ENCODE peak calls at places on chromosomes 1 and 21, in six cellular contexts. X is T follicular helper cell; P is cardiac muscle cell; A is CD8-positive, alpha-beta memory T cell; E is SW480; C is NAMALWA. T is an unnamed sample.

GRCh38 chr1:172254521-172255222 is 165.8 kb upstream of the C1orf105 start:
- DNase-seq in X (no peak), P (peak; percentile 83), A (no peak), E (peak; percentile 34), C (no peak), T (no peak)

GRCh38 chr1:178500091-178500770 is 3.5 kb upstream of the CLEC20A start:
- DNase-seq in X (no peak), P (no peak), A (no peak), E (no peak), C (peak; percentile 33), T (no peak)

GRCh38 chr1:182671779-182672486 is 12.5 kb downstream of the RGS8 start:
- DNase-seq in X (no peak), P (no peak), A (no peak), E (no peak), C (peak; percentile 28), T (no peak)

GRCh38 chr1:13754510-13755103 is 54.6 kb downstream of the PRDM2 start:
- DNase-seq in X (no peak), P (no peak), A (no peak), E (no peak), C (no peak), T (no peak)

GRCh38 chr1:40067023-40067422 is 26.5 kb downstream of the CAP1 start:
- DNase-seq in X (no peak), P (peak; percentile 36), A (no peak), E (peak; percentile 7), C (no peak), T (no peak)

GRCh38 chr21:42337276-42337675 is 13.5 kb downstream of the TFF2 start:
- DNase-seq in X (no peak), P (no peak), A (no peak), E (no peak), C (no peak), T (no peak)

GRCh38 chr21:45049725-45050359 is 24.5 kb upstream of the ADARB1 start:
- DNase-seq in X (no peak), P (no peak), A (peak; percentile 30), E (no peak), C (no peak), T (no peak)

GRCh38 chr21:32371913-32372314 is 20.9 kb downstream of the URB1 start:
- DNase-seq in X (no peak), P (peak; percentile 86), A (no peak), E (no peak), C (no peak), T (no peak)

GRCh38 chr1:74733616-74734484 is 898 bp downstream of the TYW3 start:
- DNase-seq in X (peak; percentile 12), P (peak; percentile 81), A (peak; percentile 55), E (peak; percentile 79), C (peak; percentile 90), T (no peak)

GRCh38 chr1:43545686-43546387 is 15.2 kb downstream of the PTPRF start:
- DNase-seq in X (no peak), P (peak; percentile 73), A (no peak), E (peak; percentile 71), C (peak; percentile 44), T (no peak)

GRCh38 chr1:24541711-24542346 is 14.1 kb upstream of the NCMAP start:
- DNase-seq in X (no peak), P (no peak), A (no peak), E (no peak), C (no peak), T (peak; percentile 17)

GRCh38 chr1:145773423-145773822 is 50.5 kb downstream of the RNF115 start:
- DNase-seq in X (no peak), P (no peak), A (no peak), E (no peak), C (no peak), T (no peak)

GRCh38 chr1:7534061-7534825 is 236.9 kb upstream of the VAMP3 start:
- DNase-seq in X (no peak), P (no peak), A (peak; percentile 26), E (no peak), C (no peak), T (no peak)

GRCh38 chr1:236516929-236517704 is 6.7 kb upstream of the LGALS8 start:
- DNase-seq in X (peak; percentile 16), P (peak; percentile 86), A (peak; percentile 65), E (peak; percentile 80), C (no peak), T (peak; percentile 6)

GRCh38 chr1:229170778-229171505 is 100.0 kb upstream of the RAB4A start:
- DNase-seq in X (no peak), P (no peak), A (no peak), E (no peak), C (no peak), T (no peak)

GRCh38 chr1:204589409-204590038 is 73.3 kb downstream of the MDM4 start:
- DNase-seq in X (no peak), P (peak; percentile 15), A (no peak), E (no peak), C (no peak), T (no peak)

GRCh38 chr21:46160563-46161179 is 5.3 kb upstream of the FTCD start:
- DNase-seq in X (no peak), P (peak; percentile 43), A (no peak), E (no peak), C (peak; percentile 21), T (no peak)

GRCh38 chr21:39845581-39846130 is 21.6 kb upstream of the PCP4 start:
- DNase-seq in X (no peak), P (no peak), A (no peak), E (peak; percentile 75), C (no peak), T (no peak)

GRCh38 chr1:117541003-117541402 is 64.8 kb upstream of the TENT5C start:
- DNase-seq in X (no peak), P (peak; percentile 65), A (no peak), E (no peak), C (no peak), T (no peak)

GRCh38 chr1:53316742-53317650 is 10.9 kb downstream of the LRP8 start:
- DNase-seq in X (no peak), P (no peak), A (no peak), E (no peak), C (no peak), T (no peak)

GRCh38 chr1:156707486-156708244 is 2.3 kb upstream of the CRABP2 start:
- DNase-seq in X (no peak), P (peak; percentile 71), A (no peak), E (no peak), C (no peak), T (no peak)

GRCh38 chr1:118294817-118295486 is 109.9 kb upstream of the SPAG17 start:
- DNase-seq in X (no peak), P (peak; percentile 13), A (no peak), E (no peak), C (no peak), T (no peak)

GRCh38 chr1:161088587-161089110 is 709 bp downstream of the NECTIN4 start:
- DNase-seq in X (no peak), P (no peak), A (no peak), E (no peak), C (no peak), T (no peak)

GRCh38 chr1:151156515-151156819 is at the start of gene TNFAIP8L2:
- DNase-seq in X (peak; percentile 62), P (no peak), A (peak; percentile 78), E (no peak), C (peak; percentile 72), T (no peak)

GRCh38 chr1:197692965-197693364 is 82.3 kb downstream of the DENND1B start:
- DNase-seq in X (no peak), P (peak; percentile 27), A (no peak), E (peak; percentile 18), C (peak; percentile 26), T (no peak)